ENCODE peak calls at places on chromosomes 6 and 20, in eight cellular contexts. Y is H1; W is mucosa of descending colon; B is CD8-positive, alpha-beta T cell; P is Peyer's patch; L is CD8-positive, alpha-beta memory T cell; C is endodermal cell; K is IMR-90. N is an unnamed sample. For H3K4me1, the result is how much of the 10 kb centered on the place peaks cover.

GRCh38 chr6:134882426-134883038 is 67.4 kb downstream of the ALDH8A1 start:
- DNase-seq in Y (peak), W (no peak), B (peak), P (peak), L (peak), C (peak), K (peak), N (peak)

GRCh38 chr6:108114861-108115597 is 40.5 kb upstream of the OSTM1 start:
- DNase-seq in Y (peak), W (peak), B (no peak), P (no peak), L (no peak), C (peak), K (peak), N (no peak)

GRCh38 chr20:50572922-50573777 is 63.0 kb downstream of the PTPN1 start:
- DNase-seq in Y (no peak), W (no peak), B (no peak), P (peak), L (no peak), C (no peak), K (peak), N (no peak)

GRCh38 chr6:151616091-151616513 is 122.3 kb downstream of the CCDC170 start:
- DNase-seq in Y (no peak), W (no peak), B (no peak), P (no peak), L (no peak), C (no peak), K (no peak), N (no peak)

GRCh38 chr20:49595811-49596545 is 28.0 kb upstream of the PTGIS start:
- DNase-seq in Y (no peak), W (no peak), B (no peak), P (no peak), L (peak), C (no peak), K (peak), N (peak)

GRCh38 chr6:20534906-20535305 is 649 bp downstream of the CDKAL1 start:
- DNase-seq in Y (peak), W (no peak), B (no peak), P (no peak), L (no peak), C (no peak), K (no peak), N (no peak)

GRCh38 chr20:50868509-50869495 is 62.4 kb downstream of the ADNP start:
- DNase-seq in Y (no peak), W (no peak), B (no peak), P (no peak), L (no peak), C (no peak), K (peak), N (no peak)

GRCh38 chr6:137927777-137928218 is 60.7 kb downstream of the TNFAIP3 start:
- DNase-seq in Y (no peak), W (no peak), B (peak), P (peak), L (peak), C (no peak), K (peak), N (peak)

GRCh38 chr20:58763076-58763475 is 70.5 kb downstream of the NPEPL1 start:
- DNase-seq in Y (no peak), W (no peak), B (no peak), P (no peak), L (no peak), C (no peak), K (no peak), N (no peak)

GRCh38 chr6:36442083-36442670 is 477 bp downstream of the PXT1 start:
- DNase-seq in Y (no peak), W (no peak), B (no peak), P (no peak), L (no peak), C (peak), K (no peak), N (no peak)

GRCh38 chr6:148192310-148192709 is 150.3 kb upstream of the SASH1 start:
- DNase-seq in Y (no peak), W (no peak), B (no peak), P (no peak), L (no peak), C (no peak), K (peak), N (no peak)

GRCh38 chr20:53390780-53391179 is 202.9 kb downstream of the ZNF217 start:
- DNase-seq in Y (no peak), W (no peak), B (no peak), P (no peak), L (no peak), C (no peak), K (no peak), N (no peak)

GRCh38 chr6:10407674-10408054 is 7.2 kb downstream of the TFAP2A start:
- DNase-seq in Y (no peak), W (no peak), B (no peak), P (no peak), L (no peak), C (no peak), K (no peak), N (no peak)

GRCh38 chr20:57596358-57596757 is 23.9 kb downstream of the ZBP1 start:
- DNase-seq in Y (no peak), W (no peak), B (no peak), P (no peak), L (no peak), C (no peak), K (no peak), N (no peak)
- H3K4me3 ChIP-seq in Y (no peak), W (no peak), B (no peak), P (no peak), L (no peak), C (no peak), K (no peak), N (no peak)

GRCh38 chr6:111837641-111838500 is 35.4 kb downstream of the FYN start:
- DNase-seq in Y (no peak), W (no peak), B (no peak), P (no peak), L (peak), C (no peak), K (no peak), N (no peak)
- H3K4me1 ChIP-seq in Y (under half), W (under half), B (half or more), P (under half), L (half or more), C (under half), K (under half), N (half or more)

DNA sequence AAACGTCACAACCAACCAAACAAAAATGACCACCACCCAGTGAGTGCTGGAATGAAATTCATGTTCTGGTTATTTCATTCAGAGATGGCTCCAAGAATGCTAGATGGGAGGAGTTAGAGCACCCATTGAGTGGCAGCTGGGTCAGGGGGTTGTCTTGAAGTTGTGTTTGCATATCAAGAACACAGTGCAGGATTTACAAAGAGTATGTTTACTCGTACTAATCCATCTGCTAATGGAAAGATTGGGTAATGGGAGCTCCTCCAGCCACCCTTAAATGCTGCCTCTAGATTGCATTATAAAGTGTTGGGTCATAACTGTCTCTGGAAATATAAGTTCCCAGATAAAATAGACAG is 13.4 kb downstream of the SLC35F1 start:
- DNase-seq in Y (no peak), W (no peak), B (no peak), P (no peak), L (no peak), C (no peak), K (no peak), N (no peak)
- H3K4me3 ChIP-seq in Y (peak), W (no peak), B (no peak), P (peak), L (no peak), C (peak), K (no peak), N (no peak)

GRCh38 chr6:35183281-35183680 is 30.5 kb upstream of the SCUBE3 start:
- DNase-seq in Y (no peak), W (no peak), B (no peak), P (no peak), L (no peak), C (no peak), K (no peak), N (no peak)

GRCh38 chr6:35181933-35182612 is 31.7 kb upstream of the SCUBE3 start:
- DNase-seq in Y (peak), W (peak), B (no peak), P (no peak), L (no peak), C (peak), K (peak), N (no peak)

GRCh38 chr6:35185302-35185681 is 28.5 kb upstream of the SCUBE3 start:
- DNase-seq in Y (no peak), W (no peak), B (no peak), P (no peak), L (no peak), C (no peak), K (peak), N (no peak)

GRCh38 chr6:35184580-35185301 is 29.0 kb upstream of the SCUBE3 start:
- DNase-seq in Y (no peak), W (no peak), B (no peak), P (no peak), L (no peak), C (no peak), K (no peak), N (no peak)

GRCh38 chr6:35183935-35184334 is 29.8 kb upstream of the SCUBE3 start:
- DNase-seq in Y (no peak), W (no peak), B (no peak), P (no peak), L (no peak), C (no peak), K (no peak), N (no peak)
- H3K4me1 ChIP-seq in Y (under half), W (under half), B (under half), P (under half), L (under half), C (under half), K (under half), N (under half)

GRCh38 chr6:7693827-7694226 is 32.1 kb upstream of the BMP6 start:
- DNase-seq in Y (no peak), W (no peak), B (no peak), P (no peak), L (no peak), C (no peak), K (no peak), N (no peak)

GRCh38 chr6:7691021-7691420 is 34.9 kb upstream of the BMP6 start:
- DNase-seq in Y (no peak), W (no peak), B (no peak), P (no peak), L (no peak), C (no peak), K (no peak), N (no peak)

GRCh38 chr6:7696061-7696460 is 29.8 kb upstream of the BMP6 start:
- DNase-seq in Y (no peak), W (no peak), B (no peak), P (no peak), L (no peak), C (no peak), K (no peak), N (no peak)

GRCh38 chr6:7692453-7692784 is 33.5 kb upstream of the BMP6 start:
- DNase-seq in Y (no peak), W (no peak), B (no peak), P (no peak), L (no peak), C (no peak), K (no peak), N (no peak)

GRCh38 chr6:7691675-7692452 is 34.0 kb upstream of the BMP6 start:
- DNase-seq in Y (no peak), W (no peak), B (no peak), P (no peak), L (no peak), C (peak), K (peak), N (no peak)
- H3K4me3 ChIP-seq in Y (no peak), W (no peak), B (no peak), P (no peak), L (no peak), C (no peak), K (no peak), N (no peak)

GRCh38 chr6:106629859-106630163 is 433 bp downstream of the QRSL1 start:
- DNase-seq in Y (no peak), W (no peak), B (no peak), P (no peak), L (no peak), C (no peak), K (no peak), N (no peak)

GRCh38 chr6:106630366-106630765 is 988 bp downstream of the QRSL1 start:
- DNase-seq in Y (no peak), W (no peak), B (no peak), P (no peak), L (no peak), C (no peak), K (no peak), N (no peak)

GRCh38 chr6:106626485-106626884 is 2.8 kb downstream of the RTN4IP1 start:
- DNase-seq in Y (no peak), W (no peak), B (no peak), P (no peak), L (no peak), C (no peak), K (no peak), N (no peak)

GRCh38 chr6:106629103-106629858 is at the start of the genes QRSL1 and RTN4IP1:
- DNase-seq in Y (peak), W (peak), B (peak), P (peak), L (peak), C (peak), K (peak), N (peak)

DNA sequence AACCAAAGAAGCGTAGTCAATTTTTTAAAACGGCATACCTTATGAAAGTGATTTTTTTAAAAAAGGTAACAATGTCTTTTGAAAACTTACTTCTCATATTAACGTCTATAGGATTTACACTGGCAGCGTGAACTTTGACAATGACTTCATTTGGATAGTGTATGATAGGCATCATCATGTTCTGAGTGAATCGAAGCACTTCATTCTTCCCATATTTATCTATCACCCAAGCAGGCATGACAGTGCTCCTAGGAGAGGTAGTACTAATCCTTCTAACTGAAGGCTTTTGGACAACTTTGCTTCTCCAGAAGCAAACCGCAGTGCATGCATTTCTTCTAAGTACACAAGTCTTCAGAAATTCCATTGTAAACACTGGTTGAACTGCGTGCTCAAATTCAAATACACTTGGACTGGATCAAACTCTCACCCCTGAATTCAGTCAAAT is 618 bp downstream of the RTN4IP1 start:
- DNase-seq in Y (no peak), W (no peak), B (no peak), P (no peak), L (no peak), C (no peak), K (peak), N (no peak)
- H3K4me1 ChIP-seq in Y (under half), W (under half), B (under half), P (under half), L (under half), C (under half), K (under half), N (under half)

N was measured in CD4-positive, CD25-positive, alpha-beta regulatory T cell.